ENCODE peak calls at places on chromosomes 16 and 17, in six cellular contexts. R, H, Q, K, V and O are unnamed samples.

GRCh38 chr16:85687651-85688471 is 893 bp downstream of the GINS2 start:
- DNase-seq in R (no peak), H (no peak), Q (no peak), K (no peak), V (no peak), O (no peak)

GRCh38 chr16:81852347-81852746 is 73.3 kb downstream of the PLCG2 start:
- DNase-seq in R (no peak), H (no peak), Q (no peak), K (no peak), V (no peak), O (no peak)

GRCh38 chr16:53754938-53755910 is 51.3 kb downstream of the FTO start:
- DNase-seq in R (no peak), H (no peak), Q (no peak), K (no peak), V (peak; percentile 69), O (no peak)

GRCh38 chr16:56865394-56866062 is 521 bp downstream of the SLC12A3 start:
- DNase-seq in R (no peak), H (no peak), Q (no peak), K (no peak), V (no peak), O (no peak)

GRCh38 chr17:64393000-64393402 is 2.3 kb upstream of the PECAM1 start:
- DNase-seq in R (no peak), H (no peak), Q (no peak), K (no peak), V (no peak), O (no peak)

GRCh38 chr17:40647549-40648325 is at the start of gene SMARCE1:
- DNase-seq in R (peak; percentile 49), H (peak; percentile 60), Q (peak; percentile 49), K (peak; percentile 89), V (peak; percentile 73), O (peak; percentile 78)

GRCh38 chr17:28926366-28926765 is 23.5 kb upstream of the DHRS13 start:
- DNase-seq in R (no peak), H (no peak), Q (no peak), K (no peak), V (no peak), O (no peak)

GRCh38 chr16:23121024-23121423 is 28.2 kb downstream of the USP31 start:
- DNase-seq in R (no peak), H (no peak), Q (no peak), K (no peak), V (no peak), O (no peak)

GRCh38 chr16:81261049-81261648 is 22.7 kb downstream of the BCO1 start:
- DNase-seq in R (no peak), H (no peak), Q (peak; percentile 11), K (peak; percentile 20), V (no peak), O (no peak)

GRCh38 chr16:67248401-67249177 is at the start of gene SLC9A5:
- DNase-seq in R (no peak), H (no peak), Q (no peak), K (peak; percentile 54), V (no peak), O (peak; percentile 56)

GRCh38 chr17:45307290-45308015 is 9.4 kb downstream of the MAP3K14 start:
- DNase-seq in R (peak; percentile 24), H (no peak), Q (no peak), K (peak; percentile 91), V (peak; percentile 41), O (no peak)

GRCh38 chr16:50025544-50025931 is 513 bp downstream of the CNEP1R1 start:
- DNase-seq in R (peak; percentile 2), H (no peak), Q (no peak), K (peak; percentile 23), V (peak; percentile 21), O (no peak)

GRCh38 chr17:236641-237405 is 55.4 kb upstream of the DOC2B start:
- DNase-seq in R (no peak), H (no peak), Q (no peak), K (no peak), V (no peak), O (no peak)

GRCh38 chr17:76153202-76153601 is 12.2 kb upstream of the FOXJ1 start:
- DNase-seq in R (no peak), H (no peak), Q (no peak), K (no peak), V (no peak), O (no peak)

GRCh38 chr17:71229036-71229435 is 891.8 kb upstream of the SOX9 start:
- DNase-seq in R (no peak), H (no peak), Q (no peak), K (no peak), V (no peak), O (no peak)

GRCh38 chr17:2449486-2449885 is 48.6 kb upstream of the MNT start:
- DNase-seq in R (no peak), H (no peak), Q (no peak), K (no peak), V (no peak), O (no peak)

GRCh38 chr16:68275611-68276191 is 11.4 kb downstream of the SLC7A6 start:
- DNase-seq in R (no peak), H (no peak), Q (no peak), K (peak; percentile 85), V (no peak), O (no peak)

GRCh38 chr16:2337431-2338296 is 2.9 kb downstream of the ABCA3 start:
- DNase-seq in R (no peak), H (no peak), Q (no peak), K (no peak), V (no peak), O (no peak)

GRCh38 chr16:19472487-19472886 is 49.4 kb downstream of the GDE1 start:
- DNase-seq in R (no peak), H (no peak), Q (no peak), K (no peak), V (no peak), O (no peak)

GRCh38 chr17:65022751-65023421 is 33.7 kb downstream of the GNA13 start:
- DNase-seq in R (no peak), H (no peak), Q (peak; percentile 78), K (peak; percentile 95), V (peak; percentile 48), O (no peak)

GRCh38 chr16:1613240-1613639 is 1.1 kb downstream of the CRAMP1 start:
- DNase-seq in R (no peak), H (no peak), Q (no peak), K (no peak), V (no peak), O (peak; percentile 20)

GRCh38 chr16:88298882-88299745 is 83.6 kb upstream of the ZNF469 start:
- DNase-seq in R (no peak), H (no peak), Q (no peak), K (no peak), V (no peak), O (no peak)

GRCh38 chr17:4314179-4314578 is 50.4 kb upstream of the ANKFY1 start:
- DNase-seq in R (no peak), H (no peak), Q (no peak), K (no peak), V (no peak), O (no peak)

GRCh38 chr16:70534949-70535348 is 11.3 kb downstream of the SF3B3 start:
- DNase-seq in R (no peak), H (no peak), Q (no peak), K (no peak), V (no peak), O (no peak)

GRCh38 chr17:31715436-31715835 is 143.6 kb downstream of the COPRS start:
- DNase-seq in R (no peak), H (no peak), Q (no peak), K (peak; percentile 23), V (no peak), O (no peak)

GRCh38 chr17:31489295-31490018 is 98.0 kb downstream of the RAB11FIP4 start:
- DNase-seq in R (no peak), H (peak; percentile 66), Q (no peak), K (no peak), V (no peak), O (no peak)

GRCh38 chr17:14774774-14775173 is 473.9 kb downstream of the HS3ST3B1 start:
- DNase-seq in R (no peak), H (no peak), Q (no peak), K (no peak), V (no peak), O (no peak)

GRCh38 chr17:8846768-8847211 is 20.7 kb downstream of the PIK3R6 start:
- DNase-seq in R (no peak), H (no peak), Q (peak; percentile 17), K (no peak), V (peak; percentile 12), O (no peak)

GRCh38 chr16:76176153-76176552 is 101.0 kb upstream of the CNTNAP4 start:
- DNase-seq in R (no peak), H (no peak), Q (no peak), K (peak; percentile 65), V (no peak), O (no peak)

GRCh38 chr17:3988297-3989120 is 24.3 kb upstream of the ATP2A3 start:
- DNase-seq in R (no peak), H (no peak), Q (no peak), K (no peak), V (no peak), O (no peak)

GRCh38 chr17:58304735-58305486 is 23.7 kb downstream of the TSPOAP1 start:
- DNase-seq in R (no peak), H (no peak), Q (no peak), K (no peak), V (no peak), O (no peak)

GRCh38 chr17:75691371-75692290 is 24.5 kb downstream of the SAP30BP start:
- DNase-seq in R (no peak), H (no peak), Q (no peak), K (no peak), V (no peak), O (no peak)

GRCh38 chr17:80259642-80260535 is 763 bp upstream of the RNF213 start:
- DNase-seq in R (peak; percentile 70), H (peak; percentile 63), Q (peak; percentile 55), K (peak; percentile 83), V (peak; percentile 50), O (peak; percentile 85)

GRCh38 chr16:57284206-57284951 is at the start of gene PLLP:
- DNase-seq in R (no peak), H (no peak), Q (peak; percentile 25), K (peak; percentile 37), V (peak; percentile 34), O (peak; percentile 72)